ENCODE peak calls at places on chromosomes 11 and 22, in four cellular contexts. N is stimulated activated CD4-positive, alpha-beta T cell treated with anti-CD3 and anti-CD28 coated beads, Interleukin-2, amount 100 ng/mL, for 48 hours; S is cardiac fibroblast; E is lung microvascular endothelial cell. M is an unnamed sample.

GRCh38 chr11:66880484-66881211 is 23.8 kb downstream of the LRFN4 start:
- DNase-seq in S (no peak), N (no peak), E (peak), M (peak)

GRCh38 chr11:64500176-64501013 is 90.6 kb upstream of the SLC22A12 start:
- DNase-seq in S (no peak), N (no peak), E (no peak), M (no peak)

GRCh38 chr11:74100735-74101134 is 70.1 kb downstream of the C2CD3 start:
- DNase-seq in E (no peak), N (no peak), S (no peak), M (no peak)

GRCh38 chr22:46036558-46037408 is 59.8 kb upstream of the WNT7B start:
- DNase-seq in E (peak), S (peak), N (peak), M (peak)

GRCh38 chr22:45844949-45845613 is 131.9 kb downstream of the WNT7B start:
- DNase-seq in E (no peak), N (no peak), S (no peak), M (no peak)

GRCh38 chr11:65882191-65883057 is 2.8 kb downstream of the CTSW start:
- DNase-seq in E (no peak), N (no peak), S (no peak), M (no peak)

GRCh38 chr11:17259931-17260499 is 16.5 kb upstream of the NUCB2 start:
- DNase-seq in S (peak), E (no peak), N (no peak), M (no peak)

GRCh38 chr11:118610773-118611432 is 3.5 kb downstream of the PHLDB1 start:
- DNase-seq in S (peak), N (peak), E (peak), M (peak)

GRCh38 chr11:35242843-35243242 is 103.9 kb downstream of the CD44 start:
- DNase-seq in N (no peak), E (no peak), S (no peak), M (no peak)

GRCh38 chr11:122367809-122368231 is 251.8 kb upstream of the BLID start:
- DNase-seq in N (no peak), E (no peak), S (peak), M (peak)

GRCh38 chr11:36729765-36730164 is 131.7 kb upstream of the RAG2 start:
- DNase-seq in N (no peak), E (no peak), S (no peak), M (no peak)

GRCh38 chr11:47552086-47552580 is 799 bp downstream of the CELF1 start:
- DNase-seq in E (peak), N (peak), S (peak), M (peak)

GRCh38 chr11:108216988-108217387 is 5.5 kb downstream of the NPAT start:
- DNase-seq in E (no peak), S (no peak), N (no peak), M (no peak)